ENCODE peak calls at places on chromosomes 12 and 14, in seven cellular contexts. G is heart left ventricle; T is ELR; F is astrocyte of the hippocampus; B is OCI-LY7; H is activated CD4-positive, alpha-beta T cell treated with anti-CD3 and anti-CD28 coated beads for 4 hours; O is iris pigment epithelial cell. Q is an unnamed sample.

GRCh38 chr12:45130881-45131281 is 80.0 kb upstream of the DBX2 start:
- DNase-seq in B (peak), F (peak), G (peak), T (peak), H (peak), O (peak), Q (peak)

GRCh38 chr12:89060133-89060532 is 292.2 kb downstream of the DUSP6 start:
- DNase-seq in B (no peak), H (no peak), F (peak), O (peak), T (no peak), G (no peak), Q (no peak)

GRCh38 chr14:64444140-64444539 is 21.2 kb upstream of the AKAP5 start:
- DNase-seq in F (no peak), B (no peak), H (no peak), T (no peak), G (no peak), O (no peak), Q (no peak)

GRCh38 chr12:48514728-48515127 is 10.7 kb upstream of the OR8S1 start:
- DNase-seq in G (no peak), O (no peak), H (no peak), B (no peak), F (no peak), T (no peak), Q (no peak)

GRCh38 chr14:91368681-91369416 is 48.8 kb downstream of the CCDC88C start:
- DNase-seq in T (no peak), B (peak), G (no peak), O (no peak), F (no peak), H (no peak), Q (no peak)

GRCh38 chr12:29212682-29213397 is 63.8 kb downstream of the FAR2 start:
- DNase-seq in O (no peak), H (no peak), B (no peak), G (no peak), F (no peak), T (no peak), Q (no peak)

GRCh38 chr12:80580254-80580653 is 127.2 kb upstream of the MYF6 start:
- DNase-seq in O (peak), T (peak), F (peak), H (no peak), G (no peak), B (no peak), Q (no peak)

GRCh38 chr12:64058541-64059321 is 163.4 kb downstream of the KICS2 start:
- DNase-seq in T (no peak), F (no peak), B (no peak), H (no peak), G (no peak), O (no peak), Q (no peak)

GRCh38 chr12:93847517-93848452 is 170.6 kb downstream of the CRADD start:
- DNase-seq in G (no peak), H (no peak), O (peak), F (no peak), T (peak), B (peak), Q (no peak)

Q was measured in right cardiac atrium.